ENCODE peak calls at places on chromosomes 6 and 20, in six cellular contexts. One of them, this sample, is unnamed.

GRCh38 chr20:47258745-47259695 is 97.5 kb downstream of the ZMYND8 start:
- DNase-seq in neural progenitor cell: no peak
- DNase-seq in NCI-H345: no peak
- DNase-seq in ascending aorta: no peak
- DNase-seq in A549: peak
- DNase-seq in iPS-NIHi11: peak
- DNase-seq in this sample: no peak

GRCh38 chr6:166360243-166361079 is 18.1 kb upstream of the SFT2D1 start:
- DNase-seq in neural progenitor cell: no peak
- DNase-seq in NCI-H345: no peak
- DNase-seq in ascending aorta: no peak
- DNase-seq in A549: no peak
- DNase-seq in iPS-NIHi11: no peak
- DNase-seq in this sample: no peak

GRCh38 chr20:41316009-41316408 is 1.5 kb downstream of the ZHX3 start:
- DNase-seq in neural progenitor cell: no peak
- DNase-seq in NCI-H345: no peak
- DNase-seq in ascending aorta: no peak
- DNase-seq in A549: no peak
- DNase-seq in iPS-NIHi11: no peak
- DNase-seq in this sample: no peak

GRCh38 chr6:124197148-124197547 is 393.5 kb downstream of the NKAIN2 start:
- DNase-seq in neural progenitor cell: no peak
- DNase-seq in NCI-H345: no peak
- DNase-seq in ascending aorta: no peak
- DNase-seq in A549: no peak
- DNase-seq in iPS-NIHi11: peak
- DNase-seq in this sample: no peak

GRCh38 chr20:53642196-53643030 is 48.8 kb upstream of the ZNF217 start:
- DNase-seq in neural progenitor cell: peak
- DNase-seq in NCI-H345: no peak
- DNase-seq in ascending aorta: no peak
- DNase-seq in A549: peak
- DNase-seq in iPS-NIHi11: peak
- DNase-seq in this sample: no peak

GRCh38 chr6:48973486-48973885 is 489.6 kb downstream of the MMUT start:
- DNase-seq in neural progenitor cell: no peak
- DNase-seq in NCI-H345: no peak
- DNase-seq in ascending aorta: no peak
- DNase-seq in A549: no peak
- DNase-seq in iPS-NIHi11: no peak
- DNase-seq in this sample: no peak

GRCh38 chr6:128616342-128616741 is 95.9 kb upstream of the PTPRK start:
- DNase-seq in neural progenitor cell: no peak
- DNase-seq in NCI-H345: no peak
- DNase-seq in ascending aorta: no peak
- DNase-seq in A549: no peak
- DNase-seq in iPS-NIHi11: no peak
- DNase-seq in this sample: no peak

GRCh38 chr6:90154666-90155065 is 142.0 kb downstream of the BACH2 start:
- DNase-seq in neural progenitor cell: peak
- DNase-seq in NCI-H345: no peak
- DNase-seq in ascending aorta: no peak
- DNase-seq in A549: no peak
- DNase-seq in iPS-NIHi11: no peak
- DNase-seq in this sample: no peak

GRCh38 chr6:100160913-100161312 is 166.9 kb upstream of the MCHR2 start:
- DNase-seq in neural progenitor cell: peak
- DNase-seq in NCI-H345: peak
- DNase-seq in ascending aorta: no peak
- DNase-seq in A549: no peak
- DNase-seq in iPS-NIHi11: peak
- DNase-seq in this sample: no peak

GRCh38 chr20:50245561-50246366 is 55.1 kb downstream of the CEBPB start:
- DNase-seq in neural progenitor cell: no peak
- DNase-seq in NCI-H345: no peak
- DNase-seq in ascending aorta: no peak
- DNase-seq in A549: no peak
- DNase-seq in iPS-NIHi11: no peak
- DNase-seq in this sample: no peak

GRCh38 chr6:40274058-40274457 is 313.1 kb downstream of the LRFN2 start:
- DNase-seq in neural progenitor cell: no peak
- DNase-seq in NCI-H345: no peak
- DNase-seq in ascending aorta: no peak
- DNase-seq in A549: no peak
- DNase-seq in iPS-NIHi11: no peak
- DNase-seq in this sample: no peak

GRCh38 chr6:24872769-24873168 is 63.0 kb downstream of the RIPOR2 start:
- DNase-seq in neural progenitor cell: peak
- DNase-seq in NCI-H345: no peak
- DNase-seq in ascending aorta: no peak
- DNase-seq in A549: no peak
- DNase-seq in iPS-NIHi11: no peak
- DNase-seq in this sample: no peak

GRCh38 chr6:126204598-126204997 is 135.3 kb upstream of the CENPW start:
- DNase-seq in neural progenitor cell: no peak
- DNase-seq in NCI-H345: no peak
- DNase-seq in ascending aorta: no peak
- DNase-seq in A549: no peak
- DNase-seq in iPS-NIHi11: no peak
- DNase-seq in this sample: no peak

GRCh38 chr6:133983099-133983939 is 30.3 kb downstream of the TBPL1 start:
- DNase-seq in neural progenitor cell: peak
- DNase-seq in NCI-H345: no peak
- DNase-seq in ascending aorta: no peak
- DNase-seq in A549: no peak
- DNase-seq in iPS-NIHi11: peak
- DNase-seq in this sample: no peak

GRCh38 chr20:36173451-36173933 is 19.0 kb downstream of the EPB41L1 start:
- DNase-seq in neural progenitor cell: peak
- DNase-seq in NCI-H345: no peak
- DNase-seq in ascending aorta: no peak
- DNase-seq in A549: no peak
- DNase-seq in iPS-NIHi11: peak
- DNase-seq in this sample: no peak